ENCODE peak calls at places on chromosomes 4 and X, in six cellular contexts. One of them, this sample, is unnamed.
A peak's percentile ranks its signal among the peaks of the same experiment; 100 is the strongest.

GRCh38 chrX:41081821-41082220 is 3.4 kb upstream of the USP9X start:
- DNase-seq in GM12878: no peak
- DNase-seq in H1: no peak
- DNase-seq in HepG2: no peak
- DNase-seq in SK-N-SH: no peak
- DNase-seq in K562: no peak
- DNase-seq in this sample: no peak

GRCh38 chrX:143854006-143854405 is 29.9 kb upstream of the UBE2NL start:
- DNase-seq in GM12878: no peak
- DNase-seq in H1: no peak
- DNase-seq in HepG2: no peak
- DNase-seq in SK-N-SH: no peak
- DNase-seq in K562: no peak
- DNase-seq in this sample: no peak

GRCh38 chrX:9340619-9341304 is 124.1 kb upstream of the TBL1X start:
- DNase-seq in GM12878: peak; percentile 5
- DNase-seq in H1: no peak
- DNase-seq in HepG2: no peak
- DNase-seq in SK-N-SH: peak; percentile 12
- DNase-seq in K562: no peak
- DNase-seq in this sample: no peak

GRCh38 chrX:151815461-151815860 is 80.9 kb downstream of the CNGA2 start:
- DNase-seq in GM12878: no peak
- DNase-seq in H1: no peak
- DNase-seq in HepG2: no peak
- DNase-seq in SK-N-SH: no peak
- DNase-seq in K562: no peak
- DNase-seq in this sample: no peak

GRCh38 chrX:68995780-68996551 is 167.1 kb downstream of the EFNB1 start:
- DNase-seq in GM12878: no peak
- DNase-seq in H1: no peak
- DNase-seq in HepG2: peak; percentile 3
- DNase-seq in SK-N-SH: no peak
- DNase-seq in K562: no peak
- DNase-seq in this sample: no peak

GRCh38 chr4:177182156-177182555 is 127.5 kb upstream of the NEIL3 start:
- DNase-seq in GM12878: no peak
- DNase-seq in H1: no peak
- DNase-seq in HepG2: no peak
- DNase-seq in SK-N-SH: no peak
- DNase-seq in K562: no peak
- DNase-seq in this sample: no peak

GRCh38 chr4:185108669-185109068 is 34.4 kb upstream of the SLC25A4 start:
- DNase-seq in GM12878: no peak
- DNase-seq in H1: no peak
- DNase-seq in HepG2: no peak
- DNase-seq in SK-N-SH: no peak
- DNase-seq in K562: no peak
- DNase-seq in this sample: no peak

GRCh38 chr4:159105063-159105414 is 2.2 kb downstream of the RAPGEF2 start:
- DNase-seq in GM12878: no peak
- DNase-seq in H1: no peak
- DNase-seq in HepG2: no peak
- DNase-seq in SK-N-SH: no peak
- DNase-seq in K562: no peak
- DNase-seq in this sample: no peak

GRCh38 chr4:84231539-84232055 is 267.5 kb downstream of the NKX6-1 start:
- DNase-seq in GM12878: no peak
- DNase-seq in H1: no peak
- DNase-seq in HepG2: no peak
- DNase-seq in SK-N-SH: no peak
- DNase-seq in K562: no peak
- DNase-seq in this sample: no peak

GRCh38 chr4:10958226-10958856 is 273.8 kb upstream of the CLNK start:
- DNase-seq in GM12878: no peak
- DNase-seq in H1: no peak
- DNase-seq in HepG2: no peak
- DNase-seq in SK-N-SH: no peak
- DNase-seq in K562: no peak
- DNase-seq in this sample: no peak

GRCh38 chrX:75784689-75785491 is at the start of gene MAGEE2:
- DNase-seq in GM12878: no peak
- DNase-seq in H1: no peak
- DNase-seq in HepG2: peak; percentile 0
- DNase-seq in SK-N-SH: peak; percentile 30
- DNase-seq in K562: no peak
- DNase-seq in this sample: no peak

GRCh38 chr4:41120297-41121217 is 93.8 kb downstream of the APBB2 start:
- DNase-seq in GM12878: no peak
- DNase-seq in H1: no peak
- DNase-seq in HepG2: no peak
- DNase-seq in SK-N-SH: no peak
- DNase-seq in K562: no peak
- DNase-seq in this sample: no peak

GRCh38 chr4:72496119-72496518 is 72.9 kb downstream of the ADAMTS3 start:
- DNase-seq in GM12878: no peak
- DNase-seq in H1: no peak
- DNase-seq in HepG2: no peak
- DNase-seq in SK-N-SH: no peak
- DNase-seq in K562: no peak
- DNase-seq in this sample: no peak

GRCh38 chrX:41734530-41734929 is 10.5 kb downstream of the GPR82 start:
- DNase-seq in GM12878: no peak
- DNase-seq in H1: no peak
- DNase-seq in HepG2: peak; percentile 6
- DNase-seq in SK-N-SH: peak; percentile 27
- DNase-seq in K562: peak; percentile 6
- DNase-seq in this sample: peak; percentile 59

GRCh38 chr4:148539387-148539786 is 97.2 kb upstream of the NR3C2 start:
- DNase-seq in GM12878: no peak
- DNase-seq in H1: peak; percentile 1
- DNase-seq in HepG2: no peak
- DNase-seq in SK-N-SH: no peak
- DNase-seq in K562: no peak
- DNase-seq in this sample: no peak

GRCh38 chr4:102684605-102685052 is 76.1 kb downstream of the MANBA start:
- DNase-seq in GM12878: peak; percentile 37
- DNase-seq in H1: no peak
- DNase-seq in HepG2: no peak
- DNase-seq in SK-N-SH: no peak
- DNase-seq in K562: peak; percentile 38
- DNase-seq in this sample: no peak

GRCh38 chr4:118338981-118339765 is 13.6 kb downstream of the PRSS12 start:
- DNase-seq in GM12878: no peak
- DNase-seq in H1: no peak
- DNase-seq in HepG2: no peak
- DNase-seq in SK-N-SH: no peak
- DNase-seq in K562: no peak
- DNase-seq in this sample: no peak

GRCh38 chr4:166008510-166008909 is 135.5 kb downstream of the TLL1 start:
- DNase-seq in GM12878: no peak
- DNase-seq in H1: no peak
- DNase-seq in HepG2: no peak
- DNase-seq in SK-N-SH: no peak
- DNase-seq in K562: no peak
- DNase-seq in this sample: no peak

GRCh38 chr4:166014411-166014810 is 141.4 kb downstream of the TLL1 start:
- DNase-seq in GM12878: no peak
- DNase-seq in H1: no peak
- DNase-seq in HepG2: peak; percentile 12
- DNase-seq in SK-N-SH: no peak
- DNase-seq in K562: no peak
- DNase-seq in this sample: no peak

GRCh38 chr4:166017804-166018203 is 144.8 kb downstream of the TLL1 start:
- DNase-seq in GM12878: no peak
- DNase-seq in H1: no peak
- DNase-seq in HepG2: no peak
- DNase-seq in SK-N-SH: no peak
- DNase-seq in K562: no peak
- DNase-seq in this sample: no peak

DNA sequence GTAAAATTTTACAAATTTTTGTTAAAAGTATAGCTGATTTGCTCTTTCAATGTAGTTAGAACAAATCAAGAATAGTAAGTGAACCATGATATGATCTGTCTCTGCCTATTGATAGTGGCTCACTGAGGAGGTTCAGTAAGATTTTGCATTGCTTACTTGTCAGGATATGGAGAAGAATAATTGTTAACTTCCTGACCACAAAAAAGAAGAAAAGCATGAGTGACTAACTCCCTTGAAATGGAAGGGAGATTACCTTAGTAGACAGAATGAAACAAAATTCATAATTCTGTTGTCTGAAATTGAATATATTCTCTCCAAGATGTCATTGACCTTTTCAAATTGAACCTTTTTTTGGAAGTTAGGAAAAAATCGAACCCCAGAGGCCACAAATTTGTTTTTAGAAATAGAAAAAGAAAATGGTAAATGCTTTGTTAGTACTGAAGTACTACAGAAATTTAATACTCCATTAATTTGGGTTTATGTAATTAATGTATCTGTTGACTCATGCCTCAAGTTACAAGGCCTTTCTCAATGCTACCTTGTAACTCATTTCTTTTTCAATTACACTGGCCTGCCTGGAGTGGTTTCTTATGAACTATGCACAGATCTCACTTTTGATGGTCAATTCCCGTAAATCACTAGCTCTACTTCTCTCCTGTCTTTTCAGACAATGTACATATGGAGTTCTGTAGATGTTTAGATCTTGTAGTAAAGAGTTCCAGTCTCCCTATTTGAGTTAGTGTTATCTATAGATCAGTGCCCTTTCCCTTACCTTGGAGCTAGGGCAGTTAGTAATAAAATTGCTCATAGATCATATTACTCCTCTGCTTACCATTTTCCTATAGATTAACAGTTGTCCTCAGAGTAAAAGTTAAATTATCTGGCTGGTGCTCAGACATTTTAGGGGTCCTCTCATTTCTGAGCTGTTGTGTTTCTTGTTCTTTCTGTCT is 139.4 kb downstream of the TLL1 start:
- DNase-seq in GM12878: no peak
- DNase-seq in H1: no peak
- DNase-seq in HepG2: no peak
- DNase-seq in SK-N-SH: no peak
- DNase-seq in K562: no peak
- DNase-seq in this sample: no peak
- TF ChIP-seq JUND in GM12878: no peak
- TF ChIP-seq JUND in H1: no peak
- TF ChIP-seq JUND in HepG2: no peak
- TF ChIP-seq JUND in SK-N-SH: no peak
- TF ChIP-seq JUND in K562: no peak
- TF ChIP-seq JUND in this sample: no peak

GRCh38 chr4:107183155-107183774 is 147.2 kb upstream of the DKK2 start:
- DNase-seq in GM12878: peak; percentile 3
- DNase-seq in H1: no peak
- DNase-seq in HepG2: peak; percentile 67
- DNase-seq in SK-N-SH: peak; percentile 44
- DNase-seq in K562: peak; percentile 27
- DNase-seq in this sample: peak; percentile 73
- TF ChIP-seq JUND in GM12878: no peak
- TF ChIP-seq JUND in H1: no peak
- TF ChIP-seq JUND in HepG2: no peak
- TF ChIP-seq JUND in SK-N-SH: no peak
- TF ChIP-seq JUND in K562: no peak
- TF ChIP-seq JUND in this sample: no peak

GRCh38 chr4:179196511-179196910 is 1754.3 kb upstream of the AGA start:
- DNase-seq in GM12878: no peak
- DNase-seq in H1: no peak
- DNase-seq in HepG2: no peak
- DNase-seq in SK-N-SH: no peak
- DNase-seq in K562: no peak
- DNase-seq in this sample: no peak
- TF ChIP-seq JUND in GM12878: no peak
- TF ChIP-seq JUND in H1: no peak
- TF ChIP-seq JUND in HepG2: no peak
- TF ChIP-seq JUND in SK-N-SH: no peak
- TF ChIP-seq JUND in K562: no peak
- TF ChIP-seq JUND in this sample: no peak

DNA sequence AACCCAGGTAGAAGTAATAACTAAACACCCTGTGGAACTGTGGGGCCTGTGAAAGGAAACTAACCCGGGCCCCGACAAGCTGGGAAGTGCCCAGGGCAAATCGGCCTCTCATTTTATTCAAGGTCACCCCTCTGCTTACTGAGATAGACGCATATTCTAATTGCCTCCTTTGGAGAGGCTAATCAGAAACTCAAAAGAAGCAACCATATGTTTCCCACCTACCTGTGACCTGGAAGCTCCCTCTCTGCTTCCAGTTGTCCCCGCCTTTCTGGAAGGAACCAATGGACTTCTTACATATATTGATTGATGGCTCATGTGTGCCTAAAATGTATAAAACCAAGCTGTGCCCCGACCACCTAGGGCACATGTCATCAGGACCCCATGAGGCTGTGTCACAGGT is 23.1 kb upstream of the DHRSX start:
- DNase-seq in GM12878: no peak
- DNase-seq in H1: no peak
- DNase-seq in HepG2: no peak
- DNase-seq in SK-N-SH: no peak
- DNase-seq in K562: no peak
- DNase-seq in this sample: no peak
- TF ChIP-seq JUND in GM12878: no peak
- TF ChIP-seq JUND in H1: no peak
- TF ChIP-seq JUND in HepG2: no peak
- TF ChIP-seq JUND in SK-N-SH: no peak
- TF ChIP-seq JUND in K562: no peak
- TF ChIP-seq JUND in this sample: no peak

DNA sequence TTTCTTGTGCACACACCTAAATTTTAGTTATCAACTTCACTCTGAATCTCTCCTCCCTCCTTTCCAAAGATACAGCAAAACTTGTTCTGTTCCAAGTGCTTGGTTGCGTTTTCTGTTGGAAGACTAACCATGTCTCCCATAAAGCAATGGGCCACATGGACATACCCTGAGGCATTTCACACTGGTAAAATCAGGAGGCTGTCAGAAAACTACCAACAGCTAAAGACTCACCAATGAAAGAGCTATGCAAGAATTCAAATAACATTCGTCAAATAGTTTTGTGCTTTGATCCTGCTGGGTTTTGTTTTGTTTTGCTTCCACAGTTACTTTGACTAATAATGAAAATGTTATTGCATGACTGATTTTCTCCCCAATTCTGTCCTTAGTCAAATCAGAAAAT is 46.0 kb downstream of the PHEX start:
- DNase-seq in GM12878: no peak
- DNase-seq in H1: no peak
- DNase-seq in HepG2: no peak
- DNase-seq in SK-N-SH: no peak
- DNase-seq in K562: no peak
- DNase-seq in this sample: no peak
- TF ChIP-seq JUND in GM12878: no peak
- TF ChIP-seq JUND in H1: no peak
- TF ChIP-seq JUND in HepG2: no peak
- TF ChIP-seq JUND in SK-N-SH: no peak
- TF ChIP-seq JUND in K562: no peak
- TF ChIP-seq JUND in this sample: no peak